ENCODE peak calls at places on chromosomes 2 and 18, in six cellular contexts. D is coronary artery, A is HFF-Myc, S is fibroblast of the aortic adventitia, C is GM20000, V is IMR-90. J is an unnamed sample.

GRCh38 chr18:62420151-62420512 is 95.0 kb downstream of the TNFRSF11A start:
- DNase-seq in D (no peak), A (no peak), S (peak; percentile 87), C (no peak), V (peak; percentile 34), J (peak; percentile 83)

GRCh38 chr2:30713698-30714097 is 93.5 kb downstream of the CAPN13 start:
- DNase-seq in D (peak; percentile 71), A (no peak), S (no peak), C (no peak), V (no peak), J (no peak)

GRCh38 chr2:71742953-71743601 is 289.7 kb downstream of the DYSF start:
- DNase-seq in D (peak; percentile 86), A (peak; percentile 98), S (peak; percentile 91), C (no peak), V (peak; percentile 86), J (peak; percentile 42)

GRCh38 chr2:134198006-134198634 is 55.8 kb upstream of the MGAT5 start:
- DNase-seq in D (no peak), A (peak; percentile 6), S (peak; percentile 40), C (peak; percentile 30), V (no peak), J (no peak)

GRCh38 chr2:18440141-18440605 is 120.3 kb downstream of the RDH14 start:
- DNase-seq in D (no peak), A (no peak), S (peak; percentile 92), C (no peak), V (peak; percentile 87), J (no peak)

GRCh38 chr2:103898561-103898960 is 955.4 kb upstream of the POU3F3 start:
- DNase-seq in D (no peak), A (no peak), S (no peak), C (no peak), V (no peak), J (no peak)

GRCh38 chr2:20914087-20914486 is 91.2 kb upstream of the LDAH start:
- DNase-seq in D (no peak), A (no peak), S (no peak), C (no peak), V (no peak), J (no peak)

GRCh38 chr18:46469186-46469915 is 187.7 kb downstream of the LOXHD1 start:
- DNase-seq in D (no peak), A (no peak), S (peak; percentile 6), C (no peak), V (no peak), J (no peak)

GRCh38 chr18:2325308-2325849 is 245.9 kb downstream of the METTL4 start:
- DNase-seq in D (no peak), A (no peak), S (peak; percentile 92), C (no peak), V (peak; percentile 1), J (peak; percentile 9)

GRCh38 chr18:35871337-35871736 is 101.1 kb upstream of the RMP24 start:
- DNase-seq in D (no peak), A (no peak), S (no peak), C (no peak), V (no peak), J (no peak)

GRCh38 chr2:176071330-176072291 is 12.2 kb downstream of the EVX2 start:
- DNase-seq in D (peak; percentile 69), A (no peak), S (no peak), C (no peak), V (no peak), J (no peak)

GRCh38 chr2:162478721-162479129 is 134.8 kb downstream of the GCA start:
- DNase-seq in D (no peak), A (no peak), S (no peak), C (no peak), V (no peak), J (no peak)

GRCh38 chr2:149466635-149467034 is 120.9 kb downstream of the MMADHC start:
- DNase-seq in D (no peak), A (no peak), S (no peak), C (no peak), V (peak; percentile 4), J (no peak)

GRCh38 chr2:46537046-46537445 is 57.7 kb downstream of the TMEM247 start:
- DNase-seq in D (no peak), A (no peak), S (no peak), C (no peak), V (no peak), J (no peak)

GRCh38 chr2:62277688-62278087 is 81.8 kb downstream of the B3GNT2 start:
- DNase-seq in D (no peak), A (no peak), S (no peak), C (no peak), V (no peak), J (no peak)

GRCh38 chr18:26459884-26460283 is 88.5 kb downstream of the KCTD1 start:
- DNase-seq in D (no peak), A (no peak), S (no peak), C (no peak), V (no peak), J (no peak)

GRCh38 chr2:121480826-121481225 is 49.9 kb upstream of the RNU4ATAC start:
- DNase-seq in D (no peak), A (no peak), S (peak; percentile 98), C (no peak), V (peak; percentile 92), J (peak; percentile 45)

GRCh38 chr2:204495381-204495780 is 49.9 kb upstream of the PARD3B start:
- DNase-seq in D (no peak), A (no peak), S (no peak), C (no peak), V (no peak), J (no peak)

GRCh38 chr18:37634516-37634915 is 68.9 kb upstream of the CELF4 start:
- DNase-seq in D (no peak), A (no peak), S (no peak), C (no peak), V (no peak), J (no peak)

GRCh38 chr2:72496479-72496878 is 329.4 kb downstream of the EXOC6B start:
- DNase-seq in D (no peak), A (no peak), S (no peak), C (no peak), V (no peak), J (no peak)

GRCh38 chr2:54559593-54560145 is 103.5 kb downstream of the SPTBN1 start:
- DNase-seq in D (no peak), A (no peak), S (peak; percentile 81), C (no peak), V (peak; percentile 87), J (no peak)

GRCh38 chr18:55220523-55220922 is 261.3 kb upstream of the CCDC68 start:
- DNase-seq in D (no peak), A (no peak), S (peak; percentile 31), C (peak; percentile 7), V (no peak), J (no peak)

GRCh38 chr2:236745420-236746210 is 176.0 kb downstream of the ACKR3 start:
- DNase-seq in D (no peak), A (no peak), S (peak; percentile 86), C (no peak), V (peak; percentile 55), J (peak; percentile 77)

GRCh38 chr18:78793313-78793712 is 186.3 kb upstream of the SALL3 start:
- DNase-seq in D (no peak), A (no peak), S (no peak), C (no peak), V (no peak), J (no peak)

GRCh38 chr2:157173740-157174184 is 83.7 kb upstream of the GALNT5 start:
- DNase-seq in D (no peak), A (peak; percentile 100), S (peak; percentile 100), C (no peak), V (peak; percentile 100), J (peak; percentile 6)

GRCh38 chr2:9525266-9525665 is 30.4 kb downstream of the ADAM17 start:
- DNase-seq in D (no peak), A (no peak), S (no peak), C (no peak), V (no peak), J (no peak)

GRCh38 chr2:18339326-18339725 is 221.1 kb downstream of the RDH14 start:
- DNase-seq in D (no peak), A (no peak), S (peak; percentile 50), C (no peak), V (peak; percentile 86), J (no peak)

GRCh38 chr2:205925373-205926337 is 160.3 kb downstream of the INO80D start:
- DNase-seq in D (peak; percentile 85), A (peak; percentile 17), S (peak; percentile 54), C (peak; percentile 74), V (peak; percentile 51), J (peak; percentile 86)
- TF ChIP-seq CTCF in D (peak; percentile 96), A (peak; percentile 93), S (peak; percentile 87), C (peak; percentile 99), V (peak; percentile 91), J (peak; percentile 92)

GRCh38 chr2:715847-716573 is 38.8 kb upstream of the TMEM18 start:
- DNase-seq in D (no peak), A (no peak), S (peak; percentile 29), C (no peak), V (peak; percentile 27), J (no peak)
- TF ChIP-seq CTCF in D (no peak), A (peak; percentile 30), S (peak; percentile 54), C (no peak), V (peak; percentile 37), J (no peak)

GRCh38 chr2:195667974-195668373 is 10.9 kb downstream of the SLC39A10 start:
- DNase-seq in D (no peak), A (no peak), S (no peak), C (no peak), V (no peak), J (no peak)

GRCh38 chr2:195662138-195662537 is 5.1 kb downstream of the SLC39A10 start:
- DNase-seq in D (no peak), A (no peak), S (no peak), C (no peak), V (no peak), J (no peak)

GRCh38 chr2:195666113-195666712 is 9.2 kb downstream of the SLC39A10 start:
- DNase-seq in D (no peak), A (no peak), S (no peak), C (no peak), V (no peak), J (no peak)

GRCh38 chr2:195663007-195663406 is 6.0 kb downstream of the SLC39A10 start:
- DNase-seq in D (no peak), A (no peak), S (no peak), C (no peak), V (no peak), J (no peak)

GRCh38 chr2:195664528-195664927 is 7.5 kb downstream of the SLC39A10 start:
- DNase-seq in D (no peak), A (no peak), S (peak; percentile 51), C (no peak), V (peak; percentile 41), J (no peak)
- TF ChIP-seq CTCF in D (no peak), A (no peak), S (peak; percentile 30), C (no peak), V (peak; percentile 57), J (peak; percentile 9)

DNA sequence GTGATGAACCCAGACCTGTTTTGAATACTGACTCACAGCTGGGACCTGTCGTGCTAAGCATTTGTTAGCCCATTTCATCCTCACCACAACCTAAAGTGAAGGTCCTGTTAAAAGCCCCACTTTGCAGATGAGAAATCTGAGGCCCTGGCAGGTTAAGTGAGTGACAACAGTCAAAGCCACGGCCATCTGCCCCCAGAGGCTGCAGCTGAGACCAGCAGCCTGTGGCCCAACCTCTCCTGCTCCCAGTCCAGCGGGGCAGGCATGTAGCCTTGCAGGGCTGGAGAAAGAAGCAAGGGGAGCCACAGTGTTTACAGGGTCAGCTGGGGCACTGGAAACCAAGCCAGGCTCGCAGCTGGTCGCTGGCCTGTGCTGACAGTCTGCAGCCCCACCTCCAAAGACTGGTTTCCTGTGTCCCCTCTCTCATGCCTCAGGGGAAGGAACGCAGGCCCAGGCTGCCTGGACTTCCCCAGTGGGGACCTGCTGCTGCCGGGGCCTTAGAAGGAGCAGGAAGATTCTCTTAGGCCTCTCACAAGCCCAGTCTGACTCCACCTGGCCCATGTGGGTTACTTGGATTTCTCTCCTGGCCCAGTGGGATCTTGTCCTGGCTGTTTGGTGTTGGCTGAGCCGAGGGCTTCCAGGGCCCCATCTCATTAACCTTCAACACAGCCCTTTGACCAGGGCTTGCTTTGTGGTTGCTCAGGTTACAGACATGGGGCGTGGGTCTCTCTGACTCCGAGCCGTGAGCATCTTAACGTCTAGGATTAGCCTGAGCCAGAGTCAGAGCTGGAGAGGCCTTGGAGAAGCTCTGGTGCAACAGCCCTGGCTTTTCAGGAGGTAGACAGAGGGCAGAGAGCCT is 1.7 kb downstream of the INPP5D start:
- DNase-seq in D (peak; percentile 78), A (no peak), S (no peak), C (peak; percentile 58), V (peak; percentile 16), J (no peak)
- TF ChIP-seq CTCF in D (peak; percentile 18), A (no peak), S (peak; percentile 27), C (no peak), V (peak; percentile 2), J (no peak)